ENCODE peak calls at places on chromosomes 3 and 15, in four cellular contexts. R is HepG2, S is H1, B is GM12878. Z is an unnamed sample.

GRCh38 chr3:169923189-169923588 is 11.8 kb downstream of the SAMD7 start:
- DNase-seq in R (peak), S (no peak), B (no peak), Z (no peak)

GRCh38 chr3:25582242-25582641 is 82.5 kb downstream of the TOP2B start:
- DNase-seq in R (peak), S (no peak), B (no peak), Z (no peak)

GRCh38 chr3:135487261-135487660 is 478.3 kb upstream of the PPP2R3A start:
- DNase-seq in R (no peak), S (no peak), B (no peak), Z (no peak)

GRCh38 chr15:70486451-70487379 is 276.6 kb downstream of the UACA start:
- DNase-seq in R (no peak), S (no peak), B (peak), Z (no peak)

GRCh38 chr15:93523490-93523889 is 434.5 kb upstream of the RGMA start:
- DNase-seq in R (no peak), S (no peak), B (no peak), Z (no peak)

GRCh38 chr15:58440922-58441321 is 9.1 kb downstream of the LIPC start:
- DNase-seq in R (no peak), S (no peak), B (no peak), Z (no peak)

GRCh38 chr15:60673918-60674558 is 195.1 kb upstream of the ICE2 start:
- DNase-seq in R (peak), S (no peak), B (no peak), Z (peak)

GRCh38 chr3:62574499-62574898 is 201.1 kb upstream of the FEZF2 start:
- DNase-seq in R (no peak), S (no peak), B (no peak), Z (no peak)

GRCh38 chr3:123559040-123559861 is 25.6 kb downstream of the HACD2 start:
- DNase-seq in R (peak), S (no peak), B (no peak), Z (peak)

GRCh38 chr3:133896002-133896761 is 500 bp upstream of the RAB6B start:
- DNase-seq in R (no peak), S (no peak), B (no peak), Z (peak)

GRCh38 chr15:60840703-60841411 is 361.9 kb upstream of the ICE2 start:
- DNase-seq in R (no peak), S (no peak), B (no peak), Z (no peak)

GRCh38 chr3:42499478-42499871 is 3.0 kb upstream of the VIPR1 start:
- DNase-seq in R (no peak), S (peak), B (no peak), Z (no peak)

GRCh38 chr15:58852347-58852746 is 81.1 kb downstream of the SLTM start:
- DNase-seq in R (peak), S (no peak), B (no peak), Z (no peak)

GRCh38 chr3:37974121-37974927 is 16.3 kb upstream of the VILL start:
- DNase-seq in R (peak), S (peak), B (no peak), Z (peak)

GRCh38 chr3:179148446-179149238 is 485 bp downstream of the PIK3CA start:
- DNase-seq in R (peak), S (peak), B (no peak), Z (peak)

GRCh38 chr15:65916664-65917406 is 47.5 kb downstream of the RAB11A start:
- DNase-seq in R (peak), S (peak), B (peak), Z (peak)

GRCh38 chr3:46656778-46657556 is 36.5 kb downstream of the ALS2CL start:
- DNase-seq in R (no peak), S (peak), B (no peak), Z (peak)

GRCh38 chr3:73727117-73727802 is 102.5 kb upstream of the PDZRN3 start:
- DNase-seq in R (no peak), S (peak), B (no peak), Z (no peak)

GRCh38 chr15:72907733-72908132 is 124.2 kb upstream of the ADPGK start:
- DNase-seq in R (no peak), S (no peak), B (no peak), Z (peak)

GRCh38 chr15:35751421-35752133 is 205.6 kb upstream of the DPH6 start:
- DNase-seq in R (peak), S (peak), B (peak), Z (peak)

GRCh38 chr3:122443090-122443489 is 27.2 kb upstream of the WDR5B start:
- DNase-seq in R (peak), S (peak), B (no peak), Z (no peak)

GRCh38 chr3:173395412-173396181 is 1.9 kb upstream of the NLGN1 start:
- DNase-seq in R (no peak), S (peak), B (no peak), Z (peak)

GRCh38 chr3:177410734-177411133 is 213.5 kb upstream of the TBL1XR1 start:
- DNase-seq in R (no peak), S (no peak), B (no peak), Z (no peak)

GRCh38 chr3:171660126-171660661 is 150.1 kb downstream of the PLD1 start:
- DNase-seq in R (no peak), S (no peak), B (no peak), Z (no peak)

GRCh38 chr3:155064920-155065319 is 15.2 kb upstream of the MME start:
- DNase-seq in R (no peak), S (no peak), B (no peak), Z (no peak)

GRCh38 chr3:150790621-150791020 is 27.7 kb upstream of the SIAH2 start:
- DNase-seq in R (no peak), S (no peak), B (no peak), Z (no peak)

GRCh38 chr3:43959498-43960447 is 269.0 kb downstream of the ABHD5 start:
- DNase-seq in R (no peak), S (no peak), B (no peak), Z (peak)

DNA sequence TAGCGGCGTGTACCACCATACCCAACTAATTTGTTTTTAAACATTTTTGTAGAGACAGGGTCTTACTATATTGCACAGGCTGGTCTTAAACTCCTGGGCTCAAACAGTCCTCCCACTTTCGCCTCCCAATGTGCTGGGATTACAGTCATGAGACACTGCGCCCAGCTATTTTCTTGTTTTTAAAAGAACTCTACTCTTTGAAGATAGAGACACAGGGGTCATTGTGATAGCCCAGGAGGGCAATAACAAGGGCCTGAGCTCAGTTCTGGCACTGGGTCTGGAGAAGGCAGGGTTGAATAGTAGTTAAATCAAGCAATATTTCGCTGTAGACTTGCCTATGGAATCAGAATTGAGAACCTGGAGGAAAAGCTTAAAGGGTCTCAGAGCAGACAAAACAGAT is 98.8 kb downstream of the ANP32A start:
- DNase-seq in R (no peak), S (no peak), B (no peak), Z (no peak)
- TF ChIP-seq SUZ12 in R (no peak), S (no peak), B (no peak), Z (no peak)

GRCh38 chr15:63042879-63043340 is 363 bp downstream of the TPM1 start:
- DNase-seq in R (no peak), S (no peak), B (no peak), Z (no peak)
- TF ChIP-seq SP1 in R (no peak), S (no peak), B (no peak), Z (no peak)

GRCh38 chr3:58737644-58738043 is 71.1 kb upstream of the FAM3D start:
- DNase-seq in R (no peak), S (no peak), B (no peak), Z (no peak)
- TF ChIP-seq SUZ12 in R (no peak), S (no peak), B (no peak), Z (no peak)

GRCh38 chr3:128973988-128974564 is 19.8 kb downstream of the CFAP92 start:
- DNase-seq in R (no peak), S (no peak), B (no peak), Z (no peak)
- TF ChIP-seq SP1 in R (no peak), S (no peak), B (no peak), Z (no peak)

DNA sequence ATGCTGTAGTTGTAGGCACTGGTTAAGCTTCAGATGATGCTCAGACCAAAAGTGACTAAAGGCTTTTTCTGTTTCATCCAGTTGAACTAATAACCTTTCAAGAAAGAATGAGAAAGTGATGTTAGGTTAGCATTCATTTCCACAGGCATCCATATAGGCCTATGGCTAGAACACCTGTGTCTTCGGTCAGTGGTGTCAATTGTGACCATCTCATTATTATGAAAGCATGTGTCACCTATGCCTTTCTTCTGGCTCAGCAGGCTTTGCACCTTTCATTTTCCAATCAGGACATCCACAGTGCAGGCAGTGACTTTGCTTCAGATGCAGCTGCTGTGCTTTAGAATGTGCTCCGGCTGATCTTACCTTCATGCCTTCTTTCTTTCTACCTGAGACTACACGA is 57.9 kb downstream of the B3GNT5 start:
- DNase-seq in R (no peak), S (no peak), B (no peak), Z (no peak)
- TF ChIP-seq SUZ12 in R (no peak), S (no peak), B (no peak), Z (no peak)

GRCh38 chr3:113148307-113148703 is 63.1 kb upstream of the BOC start:
- DNase-seq in R (no peak), S (no peak), B (no peak), Z (no peak)
- TF ChIP-seq SP1 in R (no peak), S (no peak), B (no peak), Z (no peak)

DNA sequence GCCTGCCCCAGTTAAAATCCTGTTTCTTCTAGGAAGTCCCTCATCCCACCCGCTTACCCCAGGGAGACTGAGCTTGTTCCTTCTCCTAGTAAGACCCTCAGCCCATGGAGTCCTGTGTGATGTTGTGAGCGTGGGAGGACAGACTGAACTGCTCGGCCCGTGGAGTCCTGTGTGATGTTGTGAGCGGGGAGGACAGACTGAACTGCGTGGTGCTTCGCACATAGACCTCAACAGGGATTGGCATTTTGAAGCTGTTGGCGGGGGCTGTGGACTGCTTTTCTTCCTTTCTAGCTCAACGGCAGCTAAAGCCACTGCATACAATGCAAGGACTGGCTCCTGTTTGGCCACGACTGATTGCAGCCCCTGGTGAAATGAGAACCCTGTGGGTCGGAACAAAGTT is 1.6 kb upstream of the SPTBN5 start:
- DNase-seq in R (no peak), S (no peak), B (no peak), Z (no peak)
- TF ChIP-seq SUZ12 in R (no peak), S (no peak), B (no peak), Z (no peak)

GRCh38 chr3:128168830-128169229 is 15.5 kb downstream of the EEFSEC start:
- DNase-seq in R (no peak), S (no peak), B (no peak), Z (no peak)

GRCh38 chr3:128167973-128168674 is 14.8 kb downstream of the EEFSEC start:
- DNase-seq in R (peak), S (no peak), B (no peak), Z (no peak)

GRCh38 chr3:128173849-128174248 is 20.6 kb downstream of the EEFSEC start:
- DNase-seq in R (peak), S (no peak), B (no peak), Z (no peak)

GRCh38 chr3:128173241-128173640 is 20.0 kb downstream of the EEFSEC start:
- DNase-seq in R (no peak), S (no peak), B (no peak), Z (no peak)

GRCh38 chr3:128170866-128171516 is 17.7 kb downstream of the EEFSEC start:
- DNase-seq in R (peak), S (no peak), B (no peak), Z (peak)
- TF ChIP-seq SP1 in R (no peak), S (no peak), B (no peak), Z (no peak)